ENCODE peak calls at places on chromosomes 16 and 17, in four cellular contexts. One of them, this sample, is unnamed.

GRCh38 chr17:47252209-47252608 is 1.4 kb upstream of the ITGB3 start:
- DNase-seq in EH: peak
- DNase-seq in sigmoid colon: no peak
- DNase-seq in A673: no peak
- DNase-seq in this sample: peak

GRCh38 chr17:63702223-63702577 is 2.3 kb upstream of the LIMD2 start:
- DNase-seq in sigmoid colon: no peak
- DNase-seq in A673: no peak
- DNase-seq in EH: no peak
- DNase-seq in this sample: no peak

GRCh38 chr16:88119881-88120280 is 168.6 kb downstream of the BANP start:
- DNase-seq in A673: no peak
- DNase-seq in EH: no peak
- DNase-seq in sigmoid colon: no peak
- DNase-seq in this sample: no peak

GRCh38 chr16:82509636-82510035 is 117.1 kb upstream of the CDH13 start:
- DNase-seq in sigmoid colon: no peak
- DNase-seq in EH: no peak
- DNase-seq in A673: no peak
- DNase-seq in this sample: no peak

GRCh38 chr17:60381958-60382357 is 10.0 kb downstream of the USP32 start:
- DNase-seq in sigmoid colon: no peak
- DNase-seq in EH: no peak
- DNase-seq in A673: no peak
- DNase-seq in this sample: no peak

GRCh38 chr16:49352923-49353322 is 20.7 kb upstream of the C16orf78 start:
- DNase-seq in sigmoid colon: no peak
- DNase-seq in EH: peak
- DNase-seq in A673: peak
- DNase-seq in this sample: no peak

GRCh38 chr16:25109643-25110042 is 1.9 kb upstream of the LCMT1 start:
- DNase-seq in sigmoid colon: peak
- DNase-seq in EH: peak
- DNase-seq in A673: peak
- DNase-seq in this sample: peak

GRCh38 chr17:83175551-83176271 is 96.3 kb downstream of the METRNL start:
- DNase-seq in A673: no peak
- DNase-seq in EH: no peak
- DNase-seq in sigmoid colon: no peak
- DNase-seq in this sample: no peak

GRCh38 chr17:699350-699749 is 15.3 kb downstream of the VPS53 start:
- DNase-seq in sigmoid colon: no peak
- DNase-seq in EH: no peak
- DNase-seq in A673: no peak
- DNase-seq in this sample: no peak

GRCh38 chr17:10447035-10447931 is 22.1 kb downstream of the MYH4 start:
- DNase-seq in A673: peak
- DNase-seq in sigmoid colon: no peak
- DNase-seq in EH: no peak
- DNase-seq in this sample: no peak

GRCh38 chr17:42463976-42464400 is 5.3 kb downstream of the ATP6V0A1 start:
- DNase-seq in A673: no peak
- DNase-seq in sigmoid colon: no peak
- DNase-seq in EH: no peak
- DNase-seq in this sample: peak